ENCODE peak calls at places on chromosomes 1 and 21, in ten cellular contexts. L is stimulated activated CD4-positive, alpha-beta T cell treated with anti-CD3 and anti-CD28 coated beads, Interleukin-15, amount 100 ng/mL, for 24 hours; P is germinal center; R is Right ventricle myocardium superior; M is CD4-positive, alpha-beta T cell; B is small intestine; K is SK-N-SH; J is AG04449; H is activated CD4-positive, alpha-beta T cell treated with anti-CD3 and anti-CD28 coated beads, Interleukin-2, amount 10 ng/mL, durations not matched to agents 24 days and 14 days; E is GF-D8. T is an unnamed sample.

GRCh38 chr1:111847519-111847918 is 91.8 kb downstream of the DDX20 start:
- DNase-seq in J (no peak), K (peak; percentile 55), L (no peak), M (no peak), H (no peak), E (no peak), P (no peak), R (no peak), B (no peak), T (peak; percentile 73)

GRCh38 chr1:176499671-176500070 is 36.7 kb downstream of the PAPPA2 start:
- DNase-seq in E (no peak), H (no peak), M (no peak), J (no peak), K (no peak), B (no peak), L (no peak), R (no peak), P (no peak), T (no peak)

GRCh38 chr1:178825167-178825566 is 45.7 kb downstream of the ANGPTL1 start:
- DNase-seq in E (no peak), K (no peak), M (no peak), B (no peak), J (no peak), L (no peak), R (no peak), P (no peak), H (no peak), T (no peak)

GRCh38 chr1:76292418-76293184 is 218.1 kb downstream of the ST6GALNAC3 start:
- DNase-seq in B (no peak), E (no peak), R (no peak), M (no peak), P (no peak), J (no peak), L (no peak), K (no peak), H (no peak), T (no peak)

GRCh38 chr1:10898921-10899320 is 102.5 kb upstream of the CASZ1 start:
- DNase-seq in L (no peak), K (no peak), R (peak; percentile 29), J (no peak), M (no peak), P (no peak), B (no peak), E (no peak), H (no peak), T (no peak)

GRCh38 chr1:152047607-152047953 is 10.8 kb upstream of the S100A11 start:
- DNase-seq in K (no peak), J (no peak), H (no peak), P (no peak), R (no peak), B (no peak), M (peak; percentile 9), E (no peak), L (no peak), T (no peak)

GRCh38 chr1:244497805-244498204 is 36.7 kb downstream of the CATSPERE start:
- DNase-seq in H (no peak), P (no peak), B (no peak), J (no peak), R (no peak), E (no peak), K (no peak), L (no peak), M (no peak), T (no peak)

GRCh38 chr1:83734411-83734810 is 264.5 kb downstream of the TTLL7 start:
- DNase-seq in H (no peak), K (no peak), L (no peak), P (no peak), R (no peak), B (no peak), E (no peak), M (no peak), J (no peak), T (no peak)

GRCh38 chr1:25922633-25923567 is 16.7 kb upstream of the STMN1 start:
- DNase-seq in B (peak; percentile 37), E (peak; percentile 86), L (peak; percentile 62), M (peak; percentile 31), K (no peak), P (no peak), R (peak; percentile 66), J (no peak), H (peak; percentile 86), T (peak; percentile 90)

GRCh38 chr1:164660415-164661174 is 101.6 kb downstream of the PBX1 start:
- DNase-seq in R (no peak), P (no peak), H (peak; percentile 75), K (no peak), E (peak; percentile 57), L (no peak), B (peak; percentile 86), M (no peak), J (no peak), T (peak; percentile 30)

GRCh38 chr1:167082511-167083027 is 7.6 kb downstream of the GPA33 start:
- DNase-seq in K (no peak), E (no peak), M (no peak), L (no peak), H (no peak), P (no peak), R (no peak), B (peak; percentile 100), J (no peak), T (no peak)

GRCh38 chr1:31627301-31627929 is 9.9 kb downstream of the HCRTR1 start:
- DNase-seq in K (peak; percentile 82), P (no peak), H (no peak), L (no peak), J (no peak), R (peak; percentile 75), E (no peak), B (peak; percentile 69), M (no peak), T (no peak)

GRCh38 chr1:3863231-3863935 is 6.1 kb downstream of the DFFB start:
- DNase-seq in K (no peak), P (no peak), R (no peak), B (no peak), J (no peak), H (no peak), E (no peak), L (no peak), M (no peak), T (no peak)

GRCh38 chr1:169070547-169070946 is 35.9 kb upstream of the ATP1B1 start:
- DNase-seq in E (no peak), L (no peak), R (peak; percentile 57), B (no peak), J (no peak), P (no peak), M (no peak), H (no peak), K (no peak), T (no peak)

GRCh38 chr1:14899686-14900085 is 253.9 kb upstream of the TMEM51 start:
- DNase-seq in L (no peak), P (no peak), R (no peak), K (no peak), M (no peak), H (no peak), B (no peak), J (no peak), E (no peak), T (no peak)

GRCh38 chr21:41709166-41709565 is 57.7 kb downstream of the RIPK4 start:
- DNase-seq in B (no peak), R (no peak), E (no peak), H (no peak), L (no peak), P (no peak), M (no peak), K (no peak), J (no peak), T (no peak)

GRCh38 chr1:63405987-63406386 is 38.6 kb downstream of the ALG6 start:
- DNase-seq in J (no peak), L (no peak), K (no peak), B (no peak), R (no peak), M (no peak), E (no peak), H (no peak), P (no peak), T (no peak)

GRCh38 chr1:2494323-2494693 is 18.2 kb downstream of the PLCH2 start:
- DNase-seq in R (no peak), K (no peak), M (no peak), B (peak; percentile 21), L (no peak), E (no peak), J (peak; percentile 14), H (no peak), P (no peak), T (no peak)

GRCh38 chr1:181737056-181737455 is 253.7 kb downstream of the CACNA1E start:
- DNase-seq in P (no peak), R (no peak), E (no peak), L (no peak), H (no peak), J (no peak), B (no peak), K (no peak), M (no peak), T (no peak)

GRCh38 chr1:35031103-35031452 is 667 bp downstream of the ZMYM6 start:
- DNase-seq in J (no peak), E (no peak), R (no peak), H (peak; percentile 82), K (peak; percentile 39), P (peak; percentile 41), B (peak; percentile 49), L (peak; percentile 50), M (peak; percentile 42), T (peak; percentile 73)

T was measured in NCI-H1417.